ENCODE peak calls at places on chromosomes 3 and 15, in five cellular contexts. O, H, Y, F and L are unnamed samples.

GRCh38 chr15:89803941-89804800 is 10.5 kb downstream of the ANPEP start:
- DNase-seq in O (no peak), H (no peak), Y (no peak), F (no peak), L (no peak)

GRCh38 chr3:184598220-184598927 is 36.8 kb downstream of the EPHB3 start:
- DNase-seq in O (no peak), H (no peak), Y (no peak), F (no peak), L (no peak)

GRCh38 chr15:69818529-69818928 is 279.2 kb downstream of the TLE3 start:
- DNase-seq in O (no peak), H (no peak), Y (no peak), F (no peak), L (no peak)

GRCh38 chr3:87733671-87734367 is 325.0 kb downstream of the CGGBP1 start:
- DNase-seq in O (no peak), H (no peak), Y (no peak), F (no peak), L (peak)

GRCh38 chr3:101853971-101854370 is 4.7 kb downstream of the NFKBIZ start:
- DNase-seq in O (no peak), H (no peak), Y (no peak), F (no peak), L (no peak)

GRCh38 chr3:127103116-127103515 is 89.8 kb upstream of the PRR23E start:
- DNase-seq in O (no peak), H (no peak), Y (no peak), F (no peak), L (no peak)

GRCh38 chr3:7585052-7585451 is 724.1 kb downstream of the GRM7 start:
- DNase-seq in O (no peak), H (no peak), Y (no peak), F (no peak), L (no peak)

GRCh38 chr3:195133462-195133861 is 137.5 kb downstream of the XXYLT1 start:
- DNase-seq in O (no peak), H (no peak), Y (no peak), F (peak), L (no peak)

GRCh38 chr3:155334897-155335883 is 41.7 kb upstream of the STRIT1 start:
- DNase-seq in O (no peak), H (no peak), Y (no peak), F (no peak), L (no peak)

GRCh38 chr3:175526609-175527280 is 667.6 kb downstream of the NAALADL2 start:
- DNase-seq in O (no peak), H (no peak), Y (no peak), F (no peak), L (no peak)

GRCh38 chr3:115325539-115325938 is 178.5 kb upstream of the ZBTB20 start:
- DNase-seq in O (peak), H (no peak), Y (peak), F (no peak), L (no peak)